ENCODE peak calls at places on chromosome 10, in eight cellular contexts. E is tibial artery, Y is spleen, M is nephron progenitor cell, J is RWPE1, K is glutamatergic neuron, D is hepatocyte, B is chondrocyte. G is an unnamed sample.

GRCh38 chr10:123636598-123637325 is 29.4 kb upstream of the GPR26 start:
- DNase-seq in K (no peak), Y (no peak), D (peak), J (peak), M (no peak), E (no peak), B (no peak), G (no peak)

GRCh38 chr10:102384606-102385429 is 10.7 kb upstream of the NFKB2 start:
- DNase-seq in E (no peak), B (no peak), M (no peak), D (no peak), K (no peak), Y (peak), J (no peak), G (no peak)

GRCh38 chr10:112383325-112383724 is 9.4 kb downstream of the ACSL5 start:
- DNase-seq in Y (no peak), B (no peak), K (no peak), M (no peak), J (no peak), E (no peak), D (peak), G (no peak)

GRCh38 chr10:7756360-7756992 is 31.3 kb downstream of the KIN start:
- DNase-seq in D (peak), E (no peak), J (no peak), B (no peak), M (no peak), Y (no peak), K (peak), G (no peak)

GRCh38 chr10:132153616-132154217 is 33.0 kb upstream of the DPYSL4 start:
- DNase-seq in K (no peak), M (no peak), D (no peak), E (no peak), B (peak), J (no peak), Y (peak), G (no peak)

GRCh38 chr10:119268871-119269506 is 61.6 kb downstream of the GRK5 start:
- DNase-seq in D (no peak), M (no peak), K (no peak), J (no peak), B (peak), Y (peak), E (no peak), G (peak)

GRCh38 chr10:131994435-131994834 is 12.7 kb upstream of the BNIP3 start:
- DNase-seq in E (peak), J (no peak), D (no peak), M (no peak), K (no peak), Y (peak), B (no peak), G (no peak)

GRCh38 chr10:110643670-110644597 is at the start of gene RBM20:
- DNase-seq in Y (peak), D (peak), M (peak), K (peak), B (no peak), J (no peak), E (peak), G (peak)

GRCh38 chr10:71748671-71749191 is 24.6 kb downstream of the VSIR start:
- DNase-seq in K (no peak), M (no peak), Y (peak), J (no peak), D (no peak), E (peak), B (no peak), G (peak)
- TF ChIP-seq CTCF in K (no peak), M (no peak), Y (peak), J (no peak), D (no peak), E (peak), B (no peak), G (no peak)

DNA sequence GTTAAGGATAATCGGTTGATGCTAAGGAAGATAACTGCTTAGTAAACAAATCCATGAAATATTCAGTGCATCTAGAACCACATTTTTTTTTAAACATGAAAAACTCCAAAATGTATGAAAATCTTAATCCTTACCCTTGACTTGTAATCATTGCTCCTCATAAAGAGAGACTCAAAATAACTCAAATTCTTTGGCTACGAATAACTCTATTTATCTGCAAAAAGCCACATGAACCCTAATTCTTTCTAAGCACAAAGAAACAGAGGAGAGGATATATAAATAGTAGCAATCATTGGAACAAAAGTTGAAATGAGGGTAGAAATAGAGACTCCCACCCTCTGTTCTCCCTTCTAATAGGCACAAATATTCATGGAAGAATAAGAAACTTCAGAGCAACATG is 40.2 kb downstream of the ANK3 start:
- DNase-seq in B (no peak), J (no peak), D (no peak), K (no peak), E (no peak), M (no peak), Y (no peak), G (no peak)
- TF ChIP-seq CTCF in B (no peak), J (no peak), D (no peak), K (no peak), E (no peak), M (no peak), Y (no peak), G (no peak)

DNA sequence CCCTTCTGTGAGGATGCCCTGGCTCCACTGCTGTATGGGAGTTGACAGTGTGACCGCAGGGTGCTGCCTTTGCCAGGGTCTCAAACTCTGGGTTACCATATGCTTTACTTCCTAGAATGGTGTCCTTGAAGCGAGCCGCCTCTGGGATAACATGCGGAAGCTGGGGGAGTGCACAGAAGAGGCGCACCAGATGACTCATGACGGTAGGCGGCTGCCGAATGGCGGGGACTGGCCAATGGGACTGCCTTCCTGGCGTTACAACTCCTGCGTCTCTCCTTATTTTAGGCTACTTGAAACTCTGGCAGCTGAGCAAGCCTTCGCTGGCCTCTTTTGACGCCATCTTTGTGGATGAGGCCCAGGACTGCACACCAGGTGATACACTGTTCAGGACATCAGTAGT is 27.3 kb downstream of the FBH1 start:
- DNase-seq in Y (no peak), K (no peak), J (no peak), D (no peak), E (peak), B (no peak), M (no peak), G (no peak)
- TF ChIP-seq CTCF in Y (no peak), K (no peak), J (no peak), D (no peak), E (no peak), B (no peak), M (no peak), G (no peak)

GRCh38 chr10:22649390-22649841 is 65.0 kb downstream of the PIP4K2A start:
- DNase-seq in M (no peak), E (no peak), K (no peak), D (no peak), B (no peak), J (no peak), Y (no peak), G (no peak)
- TF ChIP-seq CTCF in M (no peak), E (no peak), K (no peak), D (no peak), B (no peak), J (no peak), Y (no peak), G (no peak)

DNA sequence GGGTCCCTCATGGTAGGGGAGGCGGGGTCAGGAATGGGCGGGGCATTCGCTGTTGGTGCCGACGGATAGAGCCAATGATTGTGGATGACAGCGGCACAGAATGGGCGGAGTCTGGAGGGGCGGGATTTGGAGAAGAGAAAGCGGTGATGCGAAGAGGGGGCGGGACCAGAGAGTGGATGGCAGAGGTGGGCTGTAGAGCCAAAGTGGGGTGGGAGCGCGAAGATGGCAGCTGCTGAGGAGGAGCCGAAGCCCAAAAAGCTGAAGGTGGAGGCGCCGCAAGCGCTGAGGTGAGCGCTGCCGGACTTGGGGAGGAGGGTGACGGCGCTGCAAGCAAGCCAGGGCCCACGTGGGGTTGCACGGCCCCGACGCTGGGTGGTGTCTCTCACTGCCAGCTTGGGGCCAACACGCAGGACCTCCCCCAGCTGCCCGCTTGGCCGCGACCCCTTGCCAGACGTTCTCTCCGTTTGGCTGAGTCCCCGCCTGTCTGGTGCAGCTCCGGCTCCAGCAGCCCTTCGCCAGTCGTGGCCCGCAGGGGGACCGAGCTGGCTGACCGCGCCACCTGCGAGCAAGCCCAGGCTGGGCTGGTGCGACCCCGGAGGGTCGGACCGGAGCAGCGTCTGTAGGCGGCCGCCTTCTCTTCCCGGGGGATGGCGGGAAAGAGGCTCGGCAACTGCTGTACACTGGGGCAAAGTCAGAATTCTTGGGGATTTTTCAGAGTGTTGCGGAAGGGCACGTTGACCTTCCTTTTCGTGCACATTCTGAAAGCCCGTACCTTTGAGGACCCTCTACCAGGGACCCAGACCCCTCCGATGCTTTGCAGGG is at the start of gene ADK:
- DNase-seq in J (peak), K (peak), D (peak), Y (peak), M (peak), B (peak), E (peak), G (peak)
- TF ChIP-seq CTCF in J (peak), K (no peak), D (peak), Y (peak), M (peak), B (peak), E (peak), G (peak)

DNA sequence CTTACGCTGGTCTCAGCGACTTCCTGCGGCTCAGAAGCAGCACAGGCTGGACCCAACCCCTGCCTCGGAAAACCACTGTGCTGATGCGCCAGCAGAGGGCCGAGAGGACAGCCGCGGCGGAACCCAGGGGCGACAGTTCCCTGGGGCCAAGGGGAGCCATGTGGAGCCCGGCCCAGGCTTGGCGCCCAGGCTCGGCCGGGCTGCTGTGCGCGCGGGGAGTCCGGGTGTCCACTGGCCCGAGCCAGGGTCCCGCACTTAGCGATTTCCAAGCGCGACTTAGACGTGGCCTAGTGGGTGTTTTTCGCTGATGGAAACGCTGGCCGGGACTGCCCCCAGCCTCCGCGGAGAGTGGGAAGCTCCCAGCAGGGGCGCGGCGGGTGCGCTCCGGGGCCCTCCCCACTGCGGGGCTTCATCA is 18.6 kb upstream of the ZNF32 start:
- DNase-seq in K (peak), M (no peak), D (peak), Y (no peak), E (no peak), B (no peak), J (no peak), G (no peak)
- TF ChIP-seq CTCF in K (peak), M (peak), D (peak), Y (peak), E (no peak), B (peak), J (no peak), G (no peak)

GRCh38 chr10:57786331-57786730 is 481.4 kb downstream of the IPMK start:
- DNase-seq in Y (no peak), M (no peak), K (no peak), D (no peak), E (no peak), B (no peak), J (no peak), G (no peak)

GRCh38 chr10:57785068-57785467 is 482.6 kb downstream of the IPMK start:
- DNase-seq in D (no peak), B (no peak), K (no peak), Y (no peak), J (no peak), E (no peak), M (no peak), G (no peak)

GRCh38 chr10:57788117-57788516 is 479.6 kb downstream of the IPMK start:
- DNase-seq in D (no peak), M (no peak), B (no peak), J (no peak), E (no peak), Y (no peak), K (no peak), G (no peak)

GRCh38 chr10:57786850-57787750 is 480.6 kb downstream of the IPMK start:
- DNase-seq in B (no peak), Y (no peak), J (no peak), D (no peak), K (no peak), M (no peak), E (no peak), G (no peak)

GRCh38 chr10:57785546-57785945 is 482.1 kb downstream of the IPMK start:
- DNase-seq in D (no peak), Y (no peak), K (no peak), J (peak), B (no peak), E (no peak), M (no peak), G (no peak)
- TF ChIP-seq CTCF in D (no peak), Y (no peak), K (no peak), J (no peak), B (no peak), E (no peak), M (no peak), G (no peak)